ENCODE peak calls at places on chromosomes 5 and 9, in ten cellular contexts. K is HCT116, E is endothelial cell of umbilical vein, P is IMR-90, G is astrocyte, O is endodermal cell, J is K562, M is PC-3, T is GM23248, U is mammary epithelial cell. C is an unnamed sample. For H3K4me1, the result is how much of the 10 kb centered on the place peaks cover.

GRCh38 chr9:108599571-108599970 is 256.2 kb downstream of the ACTL7B start:
- DNase-seq in E (no peak), O (no peak), P (no peak), T (peak), U (no peak), K (no peak), G (no peak), J (no peak), M (no peak), C (no peak)

GRCh38 chr5:150623152-150623877 is 17.1 kb upstream of the SYNPO start:
- DNase-seq in M (no peak), U (no peak), J (no peak), T (no peak), K (no peak), E (no peak), O (no peak), G (no peak), P (peak), C (no peak)

GRCh38 chr9:132670359-132670815 is at the start of gene GTF3C4:
- DNase-seq in J (peak), G (no peak), M (peak), U (peak), T (peak), P (peak), E (peak), O (no peak), K (peak), C (peak)

GRCh38 chr5:123813937-123814624 is 302.1 kb downstream of the CSNK1G3 start:
- DNase-seq in T (peak), J (no peak), G (peak), E (peak), M (peak), O (no peak), U (peak), P (peak), K (no peak), C (peak)

GRCh38 chr9:132761602-132762001 is 91.3 kb downstream of the GTF3C4 start:
- DNase-seq in J (no peak), U (no peak), T (no peak), M (no peak), O (peak), K (no peak), E (no peak), G (no peak), P (no peak), C (no peak)

GRCh38 chr5:81027481-81028058 is 67.4 kb downstream of the RASGRF2 start:
- DNase-seq in K (no peak), T (no peak), E (no peak), O (no peak), J (no peak), U (no peak), P (no peak), G (no peak), M (no peak), C (no peak)

GRCh38 chr9:97511762-97512429 is 10.4 kb downstream of the TMOD1 start:
- DNase-seq in P (no peak), J (no peak), T (no peak), K (no peak), O (peak), G (no peak), M (peak), U (peak), E (peak), C (no peak)

GRCh38 chr5:7629559-7629958 is 221.4 kb downstream of the CFAP90 start:
- DNase-seq in T (no peak), J (no peak), M (no peak), O (no peak), U (no peak), K (no peak), G (no peak), P (no peak), E (no peak), C (no peak)

GRCh38 chr5:76193635-76194034 is 110.5 kb downstream of the SV2C start:
- DNase-seq in E (no peak), P (no peak), J (no peak), O (no peak), K (no peak), T (no peak), G (no peak), M (no peak), U (no peak), C (no peak)

GRCh38 chr9:91734371-91734981 is 215.6 kb downstream of the ROR2 start:
- DNase-seq in M (peak), G (no peak), P (peak), J (peak), O (peak), T (peak), K (peak), U (peak), E (peak), C (peak)

GRCh38 chr9:115043632-115044031 is 74.3 kb downstream of the TNC start:
- DNase-seq in K (no peak), G (no peak), P (no peak), J (no peak), T (no peak), E (no peak), U (no peak), O (no peak), M (no peak), C (no peak)

DNA sequence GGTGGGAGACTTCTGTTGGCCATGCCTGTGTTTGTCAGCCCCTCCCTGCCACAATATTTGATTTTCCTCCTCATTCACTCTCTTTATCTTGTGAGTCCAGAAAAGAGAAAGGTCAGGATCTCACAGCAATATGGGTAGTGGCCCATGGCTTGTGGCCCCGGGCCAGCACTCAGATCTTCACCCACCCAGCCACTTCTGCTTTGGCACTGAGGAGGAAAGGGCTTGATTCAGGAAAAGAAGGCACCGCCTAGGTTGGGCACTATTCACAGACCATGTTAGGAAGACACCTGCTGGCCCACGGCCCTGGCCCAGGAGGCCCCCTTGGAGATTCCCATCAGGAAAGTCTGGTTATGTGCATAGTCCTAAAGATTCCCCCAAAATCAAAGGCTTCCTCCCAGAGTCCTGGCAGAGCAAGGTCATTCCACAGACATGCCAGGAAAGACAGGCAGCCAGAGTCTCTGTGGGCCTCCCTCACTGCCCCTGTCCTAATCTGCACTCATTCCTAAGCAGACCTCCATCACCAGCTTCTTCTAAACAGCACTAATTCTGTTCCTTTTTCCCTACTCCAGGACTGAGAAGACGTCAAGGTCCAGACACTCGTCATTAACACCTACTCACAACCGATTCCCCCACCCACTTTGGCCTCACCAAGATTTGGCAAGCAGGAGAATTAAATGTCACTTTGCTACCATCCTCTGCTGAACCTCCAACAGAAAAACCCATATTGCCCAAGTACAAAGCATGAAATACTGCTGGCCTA is 179.3 kb downstream of the DEPDC1B start:
- DNase-seq in E (no peak), J (no peak), K (no peak), U (no peak), M (no peak), T (no peak), O (no peak), P (no peak), G (no peak), C (no peak)
- H3K4me3 ChIP-seq in E (no peak), J (no peak), K (no peak), U (no peak), M (no peak), T (no peak), O (no peak), P (no peak), G (no peak), C (no peak)

GRCh38 chr5:172686539-172687390 is 45.7 kb downstream of the NEURL1B start:
- DNase-seq in M (no peak), O (peak), J (no peak), P (no peak), T (no peak), E (no peak), G (no peak), U (no peak), K (no peak), C (no peak)

GRCh38 chr5:172687983-172688734 is 47.1 kb downstream of the NEURL1B start:
- DNase-seq in E (no peak), T (no peak), J (no peak), M (no peak), O (no peak), P (no peak), U (no peak), K (no peak), G (no peak), C (no peak)

GRCh38 chr5:172690258-172691075 is 49.4 kb downstream of the NEURL1B start:
- DNase-seq in U (no peak), G (no peak), O (no peak), E (no peak), P (no peak), M (no peak), K (no peak), J (no peak), T (no peak), C (no peak)

GRCh38 chr5:172689801-172690200 is 48.7 kb downstream of the NEURL1B start:
- DNase-seq in O (no peak), P (no peak), U (no peak), J (no peak), G (no peak), T (no peak), M (no peak), E (no peak), K (no peak), C (no peak)

GRCh38 chr5:172688735-172689572 is 47.9 kb downstream of the NEURL1B start:
- DNase-seq in J (no peak), E (peak), G (no peak), K (no peak), P (peak), T (no peak), U (peak), M (peak), O (no peak), C (no peak)
- H3K9ac ChIP-seq in J (peak), E (no peak), G (no peak), K (peak), P (no peak), T (no peak), U (no peak), M (no peak), O (no peak), C (no peak)

DNA sequence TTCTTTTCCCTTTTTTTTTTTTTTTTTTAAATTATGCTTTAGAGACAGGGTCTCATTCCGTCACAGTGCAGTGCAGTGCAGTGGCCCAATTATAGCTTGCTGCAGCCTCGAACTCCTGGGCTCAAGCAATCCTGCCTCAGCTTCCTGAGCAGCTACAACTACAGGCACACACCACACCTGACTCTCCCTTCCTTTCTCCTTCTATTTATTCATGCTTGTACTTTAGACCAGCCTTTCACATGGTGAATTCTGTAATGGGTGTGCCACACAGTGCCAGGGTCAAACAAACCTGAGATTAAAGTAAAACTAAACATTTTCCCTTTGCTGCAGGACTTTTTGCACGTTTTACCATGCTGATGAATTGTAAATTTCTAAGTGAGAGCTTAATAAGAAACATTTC is 8.0 kb downstream of the SH3RF2 start:
- DNase-seq in U (no peak), M (no peak), O (no peak), K (no peak), E (no peak), T (no peak), J (no peak), P (no peak), G (no peak), C (no peak)
- H3K4me1 ChIP-seq in U (half or more), M (under half), O (under half), K (half or more), E (under half), T (under half), J (under half), P (under half), G (under half), C (under half)

GRCh38 chr5:160310140-160310909 is 2.0 kb downstream of the CCNJL start:
- DNase-seq in U (no peak), G (no peak), O (no peak), J (no peak), K (no peak), E (no peak), M (no peak), T (no peak), P (no peak), C (no peak)
- H3K4me3 ChIP-seq in U (no peak), G (peak), O (no peak), J (no peak), K (no peak), E (no peak), M (peak), T (no peak), P (no peak), C (no peak)

GRCh38 chr5:135713516-135713915 is 120.9 kb upstream of the SLC25A48 start:
- DNase-seq in U (no peak), K (no peak), M (no peak), T (no peak), J (no peak), G (no peak), E (no peak), O (no peak), P (no peak), C (no peak)

GRCh38 chr5:135715267-135716050 is 119.0 kb upstream of the SLC25A48 start:
- DNase-seq in P (no peak), U (peak), K (no peak), G (no peak), J (no peak), E (no peak), T (no peak), O (no peak), M (no peak), C (no peak)

GRCh38 chr5:135709998-135710670 is 124.3 kb upstream of the SLC25A48 start:
- DNase-seq in P (no peak), K (no peak), J (no peak), G (no peak), M (no peak), T (peak), E (no peak), O (peak), U (no peak), C (no peak)

GRCh38 chr5:135718151-135718550 is 116.3 kb upstream of the SLC25A48 start:
- DNase-seq in E (no peak), G (peak), K (peak), T (peak), M (peak), O (no peak), U (peak), P (peak), J (no peak), C (peak)

GRCh38 chr5:135714126-135714894 is 120.2 kb upstream of the SLC25A48 start:
- DNase-seq in P (no peak), K (no peak), O (no peak), E (no peak), G (peak), T (peak), J (no peak), M (no peak), U (no peak), C (peak)
- H3K9ac ChIP-seq in P (no peak), K (no peak), O (no peak), E (no peak), G (no peak), T (no peak), J (no peak), M (no peak), U (no peak), C (no peak)

GRCh38 chr9:87520172-87520683 is 22.6 kb downstream of the DAPK1 start:
- DNase-seq in G (no peak), M (no peak), P (no peak), J (no peak), T (no peak), K (no peak), O (peak), E (no peak), U (no peak), C (no peak)
- H3K4me1 ChIP-seq in G (under half), M (under half), P (under half), J (under half), T (under half), K (under half), O (under half), E (under half), U (under half), C (under half)

GRCh38 chr5:171390883-171391677 is 3.4 kb downstream of the NPM1 start:
- DNase-seq in M (no peak), K (no peak), E (no peak), P (no peak), T (peak), U (peak), G (no peak), J (no peak), O (no peak), C (no peak)
- H3K4me3 ChIP-seq in M (peak), K (no peak), E (no peak), P (no peak), T (peak), U (peak), G (peak), J (peak), O (peak), C (peak)

C was measured in adipocyte.